ENCODE peak calls at places on chromosome 4, in six cellular contexts. E is aorta; A is A549; P is activated naive CD8-positive, alpha-beta T cell treated with anti-CD3 and anti-CD28 coated beads, Interleukin-2, amount 50 U/mL, for 24 hours; T is heart right ventricle; Y is effector memory CD8-positive, alpha-beta T cell. G is an unnamed sample.
A peak's percentile ranks its signal among the peaks of the same experiment; 100 is the strongest.

GRCh38 chr4:102535398-102536082 is 34.4 kb downstream of the NFKB1 start:
- ATAC-seq in Y (peak; percentile 65), T (no peak), A (no peak), E (no peak), P (peak; percentile 88), G (no peak)

GRCh38 chr4:87995435-87995834 is 12.0 kb upstream of the PKD2 start:
- ATAC-seq in Y (no peak), E (no peak), T (no peak), A (no peak), P (no peak), G (no peak)

GRCh38 chr4:15451866-15452765 is 17.6 kb upstream of the CC2D2A start:
- ATAC-seq in E (peak; percentile 77), T (peak; percentile 79), A (peak; percentile 93), Y (no peak), P (no peak), G (peak; percentile 78)

GRCh38 chr4:61202100-61202637 is 2.0 kb downstream of the ADGRL3 start:
- ATAC-seq in E (peak; percentile 45), A (peak; percentile 40), T (peak; percentile 44), Y (no peak), P (no peak), G (peak; percentile 6)

GRCh38 chr4:74663631-74664030 is 130.7 kb downstream of the BTC start:
- ATAC-seq in E (no peak), P (no peak), T (no peak), Y (no peak), A (no peak), G (no peak)

GRCh38 chr4:110631582-110632505 is 9.0 kb upstream of the PITX2 start:
- ATAC-seq in P (peak; percentile 85), A (peak; percentile 99), T (peak; percentile 96), E (peak; percentile 72), Y (no peak), G (peak; percentile 93)

GRCh38 chr4:71254451-71255012 is 84.3 kb upstream of the SLC4A4 start:
- ATAC-seq in A (no peak), T (no peak), Y (no peak), P (no peak), E (no peak), G (no peak)

GRCh38 chr4:141388483-141388882 is 167.8 kb downstream of the ZNF330 start:
- ATAC-seq in A (no peak), P (no peak), E (no peak), Y (no peak), T (no peak), G (no peak)

GRCh38 chr4:186930024-186930423 is 206.4 kb upstream of the FAT1 start:
- ATAC-seq in A (no peak), E (no peak), T (no peak), P (no peak), Y (no peak), G (no peak)

GRCh38 chr4:153594208-153594607 is 89.9 kb upstream of the TLR2 start:
- ATAC-seq in P (no peak), T (peak; percentile 82), A (no peak), Y (no peak), E (peak; percentile 63), G (no peak)

GRCh38 chr4:180757927-180758326 is 1485.3 kb upstream of the TENM3 start:
- ATAC-seq in T (no peak), Y (no peak), A (no peak), P (no peak), E (no peak), G (no peak)

G was measured in gastroesophageal sphincter.